ENCODE peak calls at places on chromosomes 12 and 14, in ten cellular contexts. U, R, E, C, B, Q, S, J, O and M are unnamed samples.

GRCh38 chr12:120115692-120116442 is 686 bp downstream of the RAB35 start:
- DNase-seq in S (peak; percentile 62), B (no peak), O (no peak), C (no peak), U (peak; percentile 48), E (no peak), R (peak; percentile 45), Q (peak; percentile 56), J (peak; percentile 39), M (no peak)

GRCh38 chr14:22844221-22845102 is 8.1 kb downstream of the MMP14 start:
- DNase-seq in R (no peak), B (no peak), O (no peak), C (no peak), Q (no peak), E (peak; percentile 80), J (no peak), U (no peak), S (peak; percentile 19), M (no peak)

GRCh38 chr12:71636704-71637115 is 26.9 kb downstream of the ZFC3H1 start:
- DNase-seq in E (no peak), Q (peak; percentile 32), C (no peak), U (no peak), R (peak; percentile 82), O (peak; percentile 91), B (no peak), J (peak; percentile 80), S (no peak), M (no peak)

GRCh38 chr14:82313889-82314288 is 780.2 kb upstream of the SEL1L start:
- DNase-seq in E (no peak), C (no peak), R (no peak), J (no peak), S (no peak), O (no peak), U (no peak), Q (no peak), B (peak; percentile 6), M (no peak)

GRCh38 chr14:69987416-69988144 is 108.4 kb downstream of the SMOC1 start:
- DNase-seq in B (no peak), O (peak; percentile 87), U (peak; percentile 65), Q (no peak), J (no peak), S (no peak), E (no peak), R (no peak), C (no peak), M (no peak)

GRCh38 chr12:94689002-94689645 is 38.8 kb upstream of the TMCC3 start:
- DNase-seq in B (no peak), C (no peak), S (no peak), E (no peak), O (no peak), R (peak; percentile 77), U (no peak), Q (no peak), J (peak; percentile 87), M (no peak)

GRCh38 chr12:2811791-2812190 is 677 bp upstream of the ITFG2 start:
- DNase-seq in Q (peak; percentile 27), O (no peak), E (no peak), U (no peak), S (no peak), C (no peak), J (no peak), B (no peak), R (no peak), M (no peak)

GRCh38 chr14:52033131-52033642 is 35.7 kb downstream of the NID2 start:
- DNase-seq in U (no peak), J (peak; percentile 47), B (no peak), O (peak; percentile 46), Q (no peak), S (no peak), R (peak; percentile 58), E (no peak), C (no peak), M (no peak)

GRCh38 chr12:66678640-66679268 is at the start of gene GRIP1:
- DNase-seq in J (no peak), Q (no peak), B (no peak), U (no peak), S (no peak), E (no peak), O (peak; percentile 61), C (no peak), R (no peak), M (no peak)

GRCh38 chr12:12812163-12812562 is 983 bp upstream of the DDX47 start:
- DNase-seq in E (peak; percentile 28), B (no peak), O (no peak), C (no peak), R (no peak), U (no peak), J (no peak), Q (no peak), S (no peak), M (no peak)

GRCh38 chr12:32106153-32106516 is 512 bp upstream of the BICD1 start:
- DNase-seq in E (no peak), S (no peak), C (no peak), O (no peak), Q (no peak), U (no peak), R (no peak), B (no peak), J (no peak), M (no peak)

GRCh38 chr14:77151245-77151644 is 9.7 kb upstream of the ZDHHC22 start:
- DNase-seq in O (peak; percentile 67), B (no peak), U (peak; percentile 64), J (peak; percentile 33), R (peak; percentile 14), S (no peak), E (no peak), C (no peak), Q (no peak), M (no peak)
- TF ChIP-seq CTCF in O (peak; percentile 77), B (peak; percentile 34), U (peak; percentile 51), J (peak; percentile 70), R (peak; percentile 64), S (peak; percentile 21), E (no peak), C (no peak), Q (no peak), M (no peak)

GRCh38 chr12:10366875-10367274 is 23.0 kb downstream of the KLRK1 start:
- DNase-seq in E (no peak), J (peak; percentile 60), R (peak; percentile 66), S (no peak), U (no peak), Q (no peak), O (no peak), C (no peak), B (no peak), M (no peak)
- TF ChIP-seq CTCF in E (no peak), J (peak; percentile 41), R (peak; percentile 43), S (no peak), U (no peak), Q (no peak), O (peak; percentile 30), C (no peak), B (peak; percentile 27), M (no peak)

GRCh38 chr12:77013091-77013490 is 52.3 kb downstream of the E2F7 start:
- DNase-seq in R (peak; percentile 2), E (no peak), U (no peak), B (no peak), O (no peak), S (no peak), C (no peak), J (no peak), Q (no peak), M (no peak)

GRCh38 chr12:77016621-77017020 is 48.7 kb downstream of the E2F7 start:
- DNase-seq in U (no peak), Q (no peak), E (no peak), C (no peak), B (no peak), J (no peak), S (no peak), O (no peak), R (no peak), M (no peak)

GRCh38 chr12:77005699-77006098 is 59.7 kb downstream of the E2F7 start:
- DNase-seq in J (no peak), S (no peak), B (no peak), R (no peak), U (no peak), C (no peak), E (no peak), Q (no peak), O (no peak), M (no peak)

GRCh38 chr12:77007476-77007875 is 57.9 kb downstream of the E2F7 start:
- DNase-seq in E (no peak), R (peak; percentile 1), O (no peak), S (no peak), C (no peak), U (no peak), B (no peak), J (no peak), Q (no peak), M (no peak)

DNA sequence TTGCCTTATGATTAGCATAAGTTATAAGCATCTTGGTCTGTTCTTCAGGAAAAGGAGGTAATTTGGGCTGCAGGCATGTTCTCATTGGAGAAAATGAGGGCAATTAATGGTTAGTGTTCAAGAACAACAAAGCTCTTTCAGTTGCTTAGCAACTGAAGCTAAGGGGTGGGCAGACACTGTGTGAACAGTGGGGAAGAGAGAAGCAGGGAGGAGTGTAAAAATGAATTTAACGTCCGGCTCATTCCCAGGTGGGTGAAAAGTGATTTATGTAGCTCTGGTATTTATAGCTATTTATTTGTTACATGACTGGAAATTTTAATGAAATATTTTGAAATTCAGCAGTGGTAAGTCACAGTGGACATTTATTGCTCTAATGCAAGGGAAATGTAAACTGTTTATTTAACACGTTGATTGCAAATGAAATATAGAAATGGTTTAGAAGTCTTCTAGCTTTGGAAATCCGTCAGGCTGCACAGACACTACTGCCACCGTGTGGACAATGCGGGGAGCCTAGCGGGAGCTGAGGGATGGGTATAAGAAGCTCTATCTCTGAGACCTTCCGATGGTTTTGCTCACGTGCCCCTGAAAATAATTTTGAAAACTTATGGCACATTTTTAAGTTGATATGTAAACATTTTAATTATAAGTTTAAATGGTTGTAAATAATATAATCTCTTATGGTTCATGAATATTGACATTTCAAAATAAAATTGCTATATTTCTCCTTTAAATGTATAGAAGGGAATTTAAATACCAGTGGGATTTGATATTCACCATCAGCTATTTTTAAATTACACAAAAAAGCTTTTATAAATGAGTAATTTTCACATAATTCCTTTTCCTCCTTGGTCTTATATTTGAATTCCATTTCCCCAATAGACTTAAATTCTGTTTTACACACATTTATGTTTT is 54.5 kb downstream of the E2F7 start:
- DNase-seq in B (peak; percentile 77), C (peak; percentile 1), Q (peak; percentile 81), E (peak; percentile 94), U (peak; percentile 83), J (peak; percentile 80), R (peak; percentile 80), O (peak; percentile 80), S (peak; percentile 57), M (peak; percentile 40)
- TF ChIP-seq CTCF in B (peak; percentile 92), C (peak; percentile 67), Q (peak; percentile 86), E (no peak), U (peak; percentile 85), J (peak; percentile 99), R (peak; percentile 99), O (peak; percentile 99), S (peak; percentile 97), M (peak; percentile 17)

DNA sequence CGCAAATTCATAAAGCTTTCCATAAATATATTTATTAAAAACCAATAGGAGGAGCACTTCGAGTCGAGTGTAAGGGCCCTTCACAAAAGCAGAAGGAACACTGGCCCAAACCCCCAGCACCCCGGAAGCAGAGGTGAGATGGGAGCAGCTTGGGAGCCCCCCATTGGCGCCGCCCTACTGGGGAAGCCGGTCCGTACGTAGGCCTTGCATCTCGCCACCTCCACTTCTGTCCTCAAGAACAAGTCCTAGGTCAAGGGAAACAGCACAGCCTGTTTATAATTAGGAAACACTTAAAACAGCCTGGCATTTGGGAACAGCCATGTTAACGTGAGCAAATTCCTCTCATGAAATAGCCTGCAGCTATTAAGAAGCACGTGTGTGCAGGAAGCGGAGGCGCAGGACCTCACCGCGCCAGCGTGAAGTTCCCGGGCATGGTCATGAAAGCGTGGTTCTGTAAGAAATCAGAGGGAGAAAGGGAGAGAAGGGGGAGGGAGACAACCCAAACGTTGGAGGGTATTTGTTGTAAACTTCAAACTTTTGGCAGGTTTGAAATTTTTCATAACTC is 7.7 kb downstream of the ANKRD9 start:
- DNase-seq in C (no peak), O (no peak), R (no peak), E (no peak), Q (no peak), S (no peak), J (no peak), B (no peak), U (peak; percentile 67), M (no peak)
- TF ChIP-seq CTCF in C (no peak), O (peak; percentile 24), R (no peak), E (no peak), Q (no peak), S (no peak), J (no peak), B (no peak), U (peak; percentile 21), M (no peak)